ENCODE peak calls at places on chromosomes 12 and 14, in ten cellular contexts. One of them, this sample, is unnamed. For H3K9me3, the result is how much of the 10 kb centered on the place peaks cover.

GRCh38 chr14:32650030-32650429 is 288.6 kb upstream of the NPAS3 start:
- DNase-seq in esophagus muscularis mucosa: no peak
- DNase-seq in uterus: no peak
- DNase-seq in IMR-90: no peak
- DNase-seq in colonic mucosa: no peak
- DNase-seq in lung: no peak
- DNase-seq in mammary epithelial cell: no peak
- DNase-seq in cardiac muscle cell: no peak
- DNase-seq in neural progenitor cell: no peak
- DNase-seq in transverse colon: no peak
- DNase-seq in this sample: no peak

GRCh38 chr14:23660290-23661226 is 24.4 kb downstream of the DHRS2 start:
- DNase-seq in esophagus muscularis mucosa: no peak
- DNase-seq in uterus: no peak
- DNase-seq in IMR-90: no peak
- DNase-seq in colonic mucosa: no peak
- DNase-seq in lung: no peak
- DNase-seq in mammary epithelial cell: no peak
- DNase-seq in cardiac muscle cell: no peak
- DNase-seq in neural progenitor cell: no peak
- DNase-seq in transverse colon: no peak
- DNase-seq in this sample: no peak

GRCh38 chr14:83960832-83961512 is 1569.0 kb upstream of the FLRT2 start:
- DNase-seq in esophagus muscularis mucosa: no peak
- DNase-seq in uterus: no peak
- DNase-seq in IMR-90: no peak
- DNase-seq in colonic mucosa: no peak
- DNase-seq in lung: no peak
- DNase-seq in mammary epithelial cell: no peak
- DNase-seq in cardiac muscle cell: no peak
- DNase-seq in neural progenitor cell: peak
- DNase-seq in transverse colon: no peak
- DNase-seq in this sample: no peak

GRCh38 chr12:18683603-18684002 is 54.2 kb downstream of the PLCZ1 start:
- DNase-seq in esophagus muscularis mucosa: no peak
- DNase-seq in uterus: no peak
- DNase-seq in IMR-90: peak
- DNase-seq in colonic mucosa: no peak
- DNase-seq in lung: no peak
- DNase-seq in mammary epithelial cell: peak
- DNase-seq in cardiac muscle cell: peak
- DNase-seq in neural progenitor cell: no peak
- DNase-seq in transverse colon: no peak
- DNase-seq in this sample: no peak

GRCh38 chr14:68602507-68602906 is 190.4 kb downstream of the ZFP36L1 start:
- DNase-seq in esophagus muscularis mucosa: no peak
- DNase-seq in uterus: no peak
- DNase-seq in IMR-90: no peak
- DNase-seq in colonic mucosa: no peak
- DNase-seq in lung: no peak
- DNase-seq in mammary epithelial cell: no peak
- DNase-seq in cardiac muscle cell: no peak
- DNase-seq in neural progenitor cell: no peak
- DNase-seq in transverse colon: no peak
- DNase-seq in this sample: no peak

GRCh38 chr12:75964150-75964549 is 67.4 kb downstream of the PHLDA1 start:
- DNase-seq in esophagus muscularis mucosa: no peak
- DNase-seq in uterus: no peak
- DNase-seq in IMR-90: no peak
- DNase-seq in colonic mucosa: peak
- DNase-seq in lung: peak
- DNase-seq in mammary epithelial cell: no peak
- DNase-seq in cardiac muscle cell: no peak
- DNase-seq in neural progenitor cell: no peak
- DNase-seq in transverse colon: peak
- DNase-seq in this sample: peak

GRCh38 chr14:99274346-99275221 is 2.6 kb upstream of the BCL11B start:
- DNase-seq in esophagus muscularis mucosa: no peak
- DNase-seq in uterus: peak
- DNase-seq in IMR-90: peak
- DNase-seq in colonic mucosa: peak
- DNase-seq in lung: no peak
- DNase-seq in mammary epithelial cell: peak
- DNase-seq in cardiac muscle cell: peak
- DNase-seq in neural progenitor cell: peak
- DNase-seq in transverse colon: peak
- DNase-seq in this sample: peak

GRCh38 chr14:63045612-63046320 is 508 bp upstream of the KCNH5 start:
- DNase-seq in esophagus muscularis mucosa: no peak
- DNase-seq in uterus: peak
- DNase-seq in IMR-90: peak
- DNase-seq in colonic mucosa: no peak
- DNase-seq in lung: no peak
- DNase-seq in mammary epithelial cell: peak
- DNase-seq in cardiac muscle cell: peak
- DNase-seq in neural progenitor cell: peak
- DNase-seq in transverse colon: no peak
- DNase-seq in this sample: peak

GRCh38 chr12:96198970-96199369 is 4.8 kb downstream of the ELK3 start:
- DNase-seq in esophagus muscularis mucosa: no peak
- DNase-seq in uterus: no peak
- DNase-seq in IMR-90: peak
- DNase-seq in colonic mucosa: no peak
- DNase-seq in lung: no peak
- DNase-seq in mammary epithelial cell: peak
- DNase-seq in cardiac muscle cell: peak
- DNase-seq in neural progenitor cell: no peak
- DNase-seq in transverse colon: no peak
- DNase-seq in this sample: no peak

GRCh38 chr14:55313480-55313879 is 42.3 kb downstream of the FBXO34 start:
- DNase-seq in esophagus muscularis mucosa: no peak
- DNase-seq in uterus: no peak
- DNase-seq in IMR-90: no peak
- DNase-seq in colonic mucosa: no peak
- DNase-seq in lung: no peak
- DNase-seq in mammary epithelial cell: no peak
- DNase-seq in cardiac muscle cell: no peak
- DNase-seq in neural progenitor cell: no peak
- DNase-seq in transverse colon: no peak
- DNase-seq in this sample: no peak

GRCh38 chr12:67173258-67173657 is 95.9 kb upstream of the CAND1 start:
- DNase-seq in esophagus muscularis mucosa: no peak
- DNase-seq in uterus: no peak
- DNase-seq in IMR-90: no peak
- DNase-seq in colonic mucosa: no peak
- DNase-seq in lung: no peak
- DNase-seq in mammary epithelial cell: no peak
- DNase-seq in cardiac muscle cell: no peak
- DNase-seq in neural progenitor cell: no peak
- DNase-seq in transverse colon: no peak
- DNase-seq in this sample: no peak

GRCh38 chr14:67343601-67344230 is 15.9 kb downstream of the ATP6V1D start:
- DNase-seq in esophagus muscularis mucosa: no peak
- DNase-seq in uterus: no peak
- DNase-seq in IMR-90: no peak
- DNase-seq in colonic mucosa: no peak
- DNase-seq in lung: no peak
- DNase-seq in mammary epithelial cell: peak
- DNase-seq in cardiac muscle cell: no peak
- DNase-seq in neural progenitor cell: no peak
- DNase-seq in transverse colon: no peak
- DNase-seq in this sample: no peak

GRCh38 chr12:28996688-28997087 is 152.4 kb upstream of the FAR2 start:
- DNase-seq in esophagus muscularis mucosa: no peak
- DNase-seq in uterus: no peak
- DNase-seq in IMR-90: no peak
- DNase-seq in colonic mucosa: no peak
- DNase-seq in lung: no peak
- DNase-seq in mammary epithelial cell: no peak
- DNase-seq in cardiac muscle cell: no peak
- DNase-seq in neural progenitor cell: no peak
- DNase-seq in transverse colon: no peak
- DNase-seq in this sample: no peak

GRCh38 chr14:96038920-96039632 is at the start of gene C14orf132:
- DNase-seq in esophagus muscularis mucosa: no peak
- DNase-seq in uterus: peak
- DNase-seq in IMR-90: peak
- DNase-seq in colonic mucosa: peak
- DNase-seq in lung: peak
- DNase-seq in mammary epithelial cell: peak
- DNase-seq in cardiac muscle cell: peak
- DNase-seq in neural progenitor cell: peak
- DNase-seq in transverse colon: peak
- DNase-seq in this sample: peak

GRCh38 chr12:13635709-13636108 is 345.7 kb downstream of the GRIN2B start:
- DNase-seq in esophagus muscularis mucosa: no peak
- DNase-seq in uterus: no peak
- DNase-seq in IMR-90: no peak
- DNase-seq in colonic mucosa: no peak
- DNase-seq in lung: no peak
- DNase-seq in mammary epithelial cell: no peak
- DNase-seq in cardiac muscle cell: no peak
- DNase-seq in neural progenitor cell: no peak
- DNase-seq in transverse colon: no peak
- DNase-seq in this sample: no peak

GRCh38 chr14:23175823-23176222 is 7.6 kb downstream of the SLC7A8 start:
- DNase-seq in esophagus muscularis mucosa: no peak
- DNase-seq in uterus: no peak
- DNase-seq in IMR-90: peak
- DNase-seq in colonic mucosa: no peak
- DNase-seq in lung: no peak
- DNase-seq in mammary epithelial cell: peak
- DNase-seq in cardiac muscle cell: peak
- DNase-seq in neural progenitor cell: no peak
- DNase-seq in transverse colon: no peak
- DNase-seq in this sample: no peak

DNA sequence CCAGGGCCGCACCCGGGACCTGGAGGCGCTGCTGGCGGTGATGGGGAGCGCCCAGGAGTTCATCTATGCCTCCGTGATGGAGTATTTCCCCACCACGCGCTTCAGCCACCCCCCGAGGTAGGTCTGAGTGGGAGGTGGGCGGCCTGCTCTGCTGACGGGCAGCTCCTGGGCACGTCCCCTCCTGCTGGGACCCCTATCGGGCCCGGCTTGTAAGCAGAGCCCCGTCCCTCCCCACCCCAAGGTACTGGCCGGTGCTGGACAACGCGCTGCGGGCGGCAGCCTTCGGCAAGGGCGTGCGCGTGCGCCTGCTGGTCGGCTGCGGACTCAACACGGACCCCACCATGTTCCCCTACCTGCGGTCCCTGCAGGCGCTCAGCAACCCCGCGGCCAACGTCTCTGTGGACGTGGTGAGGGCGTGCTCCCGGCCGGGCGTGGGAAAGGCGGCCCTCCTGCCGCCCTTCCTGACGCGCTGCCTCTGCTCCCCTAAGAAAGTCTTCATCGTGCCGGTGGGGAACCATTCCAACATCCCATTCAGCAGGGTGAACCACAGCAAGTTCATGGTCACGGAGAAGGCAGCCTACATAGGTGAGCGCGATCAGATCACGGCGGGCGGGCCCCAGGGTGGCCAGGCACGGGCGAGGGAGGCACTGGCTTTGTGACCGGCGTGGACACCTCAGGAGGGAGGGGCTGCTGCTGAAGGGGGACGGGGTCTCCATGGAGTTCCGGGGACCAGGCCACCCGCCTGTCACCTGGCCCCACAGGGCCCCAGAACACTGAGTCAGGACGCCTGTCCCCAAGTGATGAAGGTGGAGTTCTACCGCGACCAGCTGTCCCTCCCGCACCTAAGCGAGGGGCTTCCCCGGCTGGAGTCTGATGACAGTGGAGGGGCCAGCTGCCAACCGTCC is 7.3 kb downstream of the PLD4 start:
- DNase-seq in esophagus muscularis mucosa: no peak
- DNase-seq in uterus: peak
- DNase-seq in IMR-90: no peak
- DNase-seq in colonic mucosa: no peak
- DNase-seq in lung: no peak
- DNase-seq in mammary epithelial cell: no peak
- DNase-seq in cardiac muscle cell: peak
- DNase-seq in neural progenitor cell: peak
- DNase-seq in transverse colon: no peak
- DNase-seq in this sample: no peak
- H3K4me3 ChIP-seq in esophagus muscularis mucosa: peak
- H3K4me3 ChIP-seq in uterus: peak
- H3K4me3 ChIP-seq in IMR-90: no peak
- H3K4me3 ChIP-seq in colonic mucosa: no peak
- H3K4me3 ChIP-seq in lung: no peak
- H3K4me3 ChIP-seq in mammary epithelial cell: no peak
- H3K4me3 ChIP-seq in cardiac muscle cell: peak
- H3K4me3 ChIP-seq in neural progenitor cell: peak
- H3K4me3 ChIP-seq in transverse colon: no peak
- H3K4me3 ChIP-seq in this sample: peak

GRCh38 chr12:117587646-117588287 is 226.3 kb upstream of the NOS1 start:
- DNase-seq in esophagus muscularis mucosa: no peak
- DNase-seq in uterus: no peak
- DNase-seq in IMR-90: no peak
- DNase-seq in colonic mucosa: peak
- DNase-seq in lung: peak
- DNase-seq in mammary epithelial cell: peak
- DNase-seq in cardiac muscle cell: peak
- DNase-seq in neural progenitor cell: peak
- DNase-seq in transverse colon: peak
- DNase-seq in this sample: peak
- TF ChIP-seq CTCF in esophagus muscularis mucosa: peak
- TF ChIP-seq CTCF in uterus: peak
- TF ChIP-seq CTCF in IMR-90: peak
- TF ChIP-seq CTCF in colonic mucosa: peak
- TF ChIP-seq CTCF in lung: peak
- TF ChIP-seq CTCF in mammary epithelial cell: peak
- TF ChIP-seq CTCF in cardiac muscle cell: peak
- TF ChIP-seq CTCF in neural progenitor cell: peak
- TF ChIP-seq CTCF in transverse colon: peak
- TF ChIP-seq CTCF in this sample: peak

DNA sequence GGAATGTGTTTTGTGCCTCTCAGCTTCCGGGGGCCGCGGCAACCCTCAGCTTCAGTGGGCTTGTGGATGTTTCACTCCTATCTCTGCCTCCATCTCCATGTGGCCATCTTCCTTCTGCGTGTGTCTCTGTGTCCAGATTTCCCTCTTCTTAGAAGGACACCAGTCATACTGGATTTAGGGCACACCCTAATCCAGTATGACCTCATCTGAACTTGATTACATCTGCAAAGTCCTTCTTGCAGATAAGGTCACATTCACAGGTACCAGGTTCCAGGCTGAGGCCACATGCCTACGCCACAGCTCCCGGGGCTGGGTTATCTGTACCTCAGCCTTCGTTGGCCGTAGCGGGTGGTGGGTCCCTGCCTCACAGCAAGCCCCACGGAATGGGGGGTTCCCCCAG is 68.9 kb downstream of the ZNF664 start:
- DNase-seq in esophagus muscularis mucosa: no peak
- DNase-seq in uterus: no peak
- DNase-seq in IMR-90: no peak
- DNase-seq in colonic mucosa: no peak
- DNase-seq in lung: no peak
- DNase-seq in mammary epithelial cell: no peak
- DNase-seq in cardiac muscle cell: no peak
- DNase-seq in neural progenitor cell: no peak
- DNase-seq in transverse colon: no peak
- DNase-seq in this sample: no peak
- H3K9me3 ChIP-seq in esophagus muscularis mucosa: under half
- H3K9me3 ChIP-seq in uterus: under half
- H3K9me3 ChIP-seq in IMR-90: under half
- H3K9me3 ChIP-seq in colonic mucosa: under half
- H3K9me3 ChIP-seq in lung: under half
- H3K9me3 ChIP-seq in mammary epithelial cell: under half
- H3K9me3 ChIP-seq in cardiac muscle cell: under half
- H3K9me3 ChIP-seq in neural progenitor cell: under half
- H3K9me3 ChIP-seq in transverse colon: under half
- H3K9me3 ChIP-seq in this sample: under half

GRCh38 chr14:100546051-100546443 is 41.2 kb downstream of the BEGAIN start:
- DNase-seq in esophagus muscularis mucosa: no peak
- DNase-seq in uterus: peak
- DNase-seq in IMR-90: no peak
- DNase-seq in colonic mucosa: peak
- DNase-seq in lung: no peak
- DNase-seq in mammary epithelial cell: no peak
- DNase-seq in cardiac muscle cell: peak
- DNase-seq in neural progenitor cell: no peak
- DNase-seq in transverse colon: no peak
- DNase-seq in this sample: no peak
- H3K4me3 ChIP-seq in esophagus muscularis mucosa: peak
- H3K4me3 ChIP-seq in uterus: no peak
- H3K4me3 ChIP-seq in IMR-90: no peak
- H3K4me3 ChIP-seq in colonic mucosa: no peak
- H3K4me3 ChIP-seq in lung: no peak
- H3K4me3 ChIP-seq in mammary epithelial cell: no peak
- H3K4me3 ChIP-seq in cardiac muscle cell: no peak
- H3K4me3 ChIP-seq in neural progenitor cell: no peak
- H3K4me3 ChIP-seq in transverse colon: no peak
- H3K4me3 ChIP-seq in this sample: peak

This sample was measured in psoas muscle.